ENCODE peak calls at places on chromosomes 4 and X, in six cellular contexts. R is fibroblast of the aortic adventitia, W is COR-L47, X is myocyte, U is PC-9, A is right lobe of liver. M is an unnamed sample.

GRCh38 chrX:48753708-48754107 is 7.8 kb upstream of the GLOD5 start:
- DNase-seq in R (no peak), W (no peak), X (peak), U (peak), A (no peak), M (no peak)

GRCh38 chr4:101205878-101206277 is 141.4 kb downstream of the PPP3CA start:
- DNase-seq in R (peak), W (no peak), X (peak), U (no peak), A (no peak), M (no peak)

GRCh38 chr4:88953400-88953799 is 103.6 kb downstream of the FAM13A start:
- DNase-seq in R (no peak), W (no peak), X (no peak), U (no peak), A (no peak), M (peak)

GRCh38 chr4:102390438-102390837 is 45.2 kb upstream of the SLC39A8 start:
- DNase-seq in R (peak), W (no peak), X (peak), U (peak), A (no peak), M (no peak)

GRCh38 chr4:40197879-40198689 is 1.3 kb downstream of the RHOH start:
- DNase-seq in R (no peak), W (no peak), X (no peak), U (no peak), A (no peak), M (no peak)

GRCh38 chr4:61201562-61202099 is 1.5 kb downstream of the ADGRL3 start:
- DNase-seq in R (no peak), W (no peak), X (no peak), U (no peak), A (peak), M (no peak)

GRCh38 chr4:121789960-121790829 is 10.9 kb upstream of the EXOSC9 start:
- DNase-seq in R (peak), W (no peak), X (no peak), U (peak), A (no peak), M (peak)

GRCh38 chr4:48329976-48330375 is 11.4 kb upstream of the SLAIN2 start:
- DNase-seq in R (peak), W (no peak), X (peak), U (peak), A (no peak), M (peak)

GRCh38 chrX:4809571-4809970 is 1096.1 kb upstream of the PRKX start:
- DNase-seq in R (no peak), W (no peak), X (no peak), U (no peak), A (no peak), M (no peak)

GRCh38 chr4:47209833-47210232 is 178.5 kb downstream of the GABRB1 start:
- DNase-seq in R (peak), W (no peak), X (peak), U (no peak), A (no peak), M (peak)

GRCh38 chrX:20968996-20969395 is 405.2 kb upstream of the CNKSR2 start:
- DNase-seq in R (no peak), W (no peak), X (peak), U (no peak), A (no peak), M (peak)

GRCh38 chr4:12902735-12903134 is 581.4 kb downstream of the RAB28 start:
- DNase-seq in R (no peak), W (no peak), X (peak), U (no peak), A (no peak), M (no peak)

GRCh38 chr4:8726344-8726851 is 133.8 kb downstream of the CPZ start:
- DNase-seq in R (no peak), W (no peak), X (peak), U (no peak), A (peak), M (no peak)

GRCh38 chrX:48045410-48046311 is 25.8 kb downstream of the ZNF630 start:
- DNase-seq in R (peak), W (no peak), X (peak), U (peak), A (no peak), M (peak)

GRCh38 chr4:138164218-138164617 is 77.9 kb downstream of the SLC7A11 start:
- DNase-seq in R (no peak), W (no peak), X (no peak), U (no peak), A (no peak), M (no peak)

GRCh38 chr4:174663254-174663653 is 141.0 kb upstream of the HPGD start:
- DNase-seq in R (peak), W (no peak), X (no peak), U (no peak), A (no peak), M (peak)

GRCh38 chrX:139929876-139930275 is 3.0 kb downstream of the ATP11C start:
- DNase-seq in R (no peak), W (no peak), X (peak), U (no peak), A (no peak), M (no peak)

GRCh38 chr4:7398104-7398423 is 36.7 kb downstream of the PSAPL1 start:
- DNase-seq in R (no peak), W (peak), X (peak), U (no peak), A (no peak), M (peak)

GRCh38 chr4:6905501-6905900 is 4.1 kb upstream of the TBC1D14 start:
- DNase-seq in R (no peak), W (no peak), X (no peak), U (no peak), A (no peak), M (no peak)

GRCh38 chrX:24465524-24465850 is 401 bp downstream of the PDK3 start:
- DNase-seq in R (no peak), W (no peak), X (no peak), U (no peak), A (no peak), M (no peak)

GRCh38 chr4:38128478-38129451 is 168.6 kb downstream of the PTTG2 start:
- DNase-seq in R (peak), W (peak), X (peak), U (no peak), A (peak), M (no peak)

GRCh38 chrX:72477787-72478186 is 94.9 kb downstream of the HDAC8 start:
- DNase-seq in R (no peak), W (no peak), X (no peak), U (no peak), A (no peak), M (peak)

GRCh38 chr4:56907489-56908205 is at the start of gene REST:
- DNase-seq in R (peak), W (peak), X (peak), U (no peak), A (peak), M (peak)

GRCh38 chrX:19794690-19795089 is 92.7 kb downstream of the SH3KBP1 start:
- DNase-seq in R (peak), W (no peak), X (no peak), U (no peak), A (no peak), M (no peak)

GRCh38 chrX:64842492-64842891 is 133.8 kb downstream of the ZC4H2 start:
- DNase-seq in R (no peak), W (no peak), X (no peak), U (no peak), A (no peak), M (no peak)

GRCh38 chrX:43405191-43405590 is 250.9 kb upstream of the MAOA start:
- DNase-seq in R (no peak), W (no peak), X (no peak), U (no peak), A (no peak), M (peak)

GRCh38 chr4:182745268-182745667 is 171.9 kb downstream of the DCTD start:
- DNase-seq in R (no peak), W (peak), X (no peak), U (no peak), A (no peak), M (peak)

GRCh38 chr4:5708829-5709680 is 696 bp upstream of the EVC2 start:
- DNase-seq in R (no peak), W (no peak), X (peak), U (no peak), A (no peak), M (no peak)

GRCh38 chr4:109169160-109169559 is 133.3 kb downstream of the COL25A1 start:
- DNase-seq in R (no peak), W (no peak), X (no peak), U (no peak), A (no peak), M (peak)

GRCh38 chr4:165208741-165209388 is 1.5 kb downstream of the KLHL2 start:
- DNase-seq in R (peak), W (peak), X (no peak), U (no peak), A (no peak), M (peak)